ENCODE peak calls at places on chromosome 12, in six cellular contexts. N, S, C, P, L and E are unnamed samples. For H3K4me1 and H3K27me3, the result is how much of the 10 kb centered on the place peaks cover.

GRCh38 chr12:129771238-129771637 is 132.6 kb downstream of the TMEM132D start:
- DNase-seq in N (no peak), S (no peak), C (peak), P (no peak), L (no peak), E (no peak)

GRCh38 chr12:128982134-128982533 is 128.9 kb downstream of the GLT1D1 start:
- DNase-seq in N (no peak), S (no peak), C (no peak), P (no peak), L (no peak), E (no peak)

GRCh38 chr12:6285532-6286306 is 24.8 kb upstream of the PLEKHG6 start:
- DNase-seq in N (no peak), S (peak), C (no peak), P (no peak), L (peak), E (no peak)

GRCh38 chr12:80504389-80505153 is 60.5 kb downstream of the PTPRQ start:
- DNase-seq in N (no peak), S (no peak), C (no peak), P (no peak), L (no peak), E (no peak)

GRCh38 chr12:124694250-124694649 is 126.8 kb upstream of the NCOR2 start:
- DNase-seq in N (peak), S (no peak), C (no peak), P (no peak), L (no peak), E (no peak)

GRCh38 chr12:53107122-53107521 is 3.8 kb downstream of the SOAT2 start:
- DNase-seq in N (no peak), S (no peak), C (peak), P (no peak), L (no peak), E (no peak)

GRCh38 chr12:10673660-10674384 is at the start of gene STYK1:
- DNase-seq in N (peak), S (peak), C (peak), P (peak), L (peak), E (peak)

GRCh38 chr12:39368891-39369290 is 74.0 kb downstream of the KIF21A start:
- DNase-seq in N (no peak), S (no peak), C (no peak), P (no peak), L (peak), E (no peak)

GRCh38 chr12:105343836-105344235 is 13.3 kb downstream of the C12orf75 start:
- DNase-seq in N (no peak), S (no peak), C (no peak), P (no peak), L (no peak), E (no peak)

DNA sequence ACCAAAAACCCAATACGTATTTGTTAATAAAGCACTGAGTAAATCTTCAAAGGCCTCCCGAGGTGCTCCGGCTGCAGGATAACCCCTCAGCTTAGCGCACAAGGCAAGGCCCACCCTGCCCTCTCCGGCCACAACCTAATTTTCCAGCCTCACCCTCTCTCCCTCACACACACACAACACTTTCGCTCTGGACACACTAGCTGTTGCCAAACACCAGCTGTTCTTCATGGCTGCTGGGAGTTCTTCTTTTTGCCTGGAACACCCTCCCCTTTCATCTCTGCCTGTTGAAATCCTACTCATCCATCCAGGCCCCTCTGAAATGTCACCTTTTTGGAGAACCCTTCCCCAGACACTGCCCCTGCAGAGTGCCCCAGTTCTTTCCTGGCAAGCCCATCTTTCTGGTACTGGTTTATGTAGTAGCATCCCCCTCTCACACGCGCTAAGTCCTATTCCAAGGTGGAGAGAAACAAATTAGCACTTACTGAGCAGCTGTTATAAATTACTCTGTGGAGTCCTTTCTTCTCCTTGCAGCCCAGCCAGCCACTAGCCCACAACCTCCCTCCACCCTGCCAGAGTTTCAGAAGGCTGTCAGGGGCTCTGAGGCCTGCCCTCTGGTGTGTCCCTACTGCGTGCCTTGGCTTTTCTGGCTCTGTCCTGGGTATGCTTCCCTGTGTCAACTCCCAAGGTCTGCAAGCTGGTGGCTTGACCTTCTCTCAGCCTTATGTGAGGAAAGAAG is 808 bp upstream of the CRACR2A start:
- DNase-seq in N (peak), S (no peak), C (peak), P (no peak), L (no peak), E (no peak)
- H3K4me1 ChIP-seq in N (under half), S (under half), C (under half), P (under half), L (under half), E (under half)

DNA sequence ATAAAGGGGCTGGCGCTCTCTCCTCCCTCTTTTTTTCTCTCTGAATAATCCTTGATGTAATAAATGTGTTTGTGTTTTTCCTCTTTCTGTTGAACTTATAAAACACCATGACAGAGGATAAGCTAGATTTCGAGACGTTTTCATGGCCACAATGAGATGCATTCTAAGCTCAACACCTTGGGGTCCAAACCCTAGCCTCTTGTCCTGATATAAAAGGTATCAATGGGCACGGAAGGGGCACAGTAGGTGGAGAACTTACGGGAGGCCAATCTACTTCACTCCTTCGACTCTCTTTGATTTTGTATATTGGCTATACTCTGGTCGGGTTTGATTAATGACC is 6.0 kb upstream of the ALX1 start:
- DNase-seq in N (no peak), S (no peak), C (no peak), P (no peak), L (no peak), E (no peak)
- H3K27me3 ChIP-seq in N (under half), S (under half), C (half or more), P (under half), L (under half), E (under half)

GRCh38 chr12:22250762-22251161 is 83.7 kb downstream of the ST8SIA1 start:
- DNase-seq in N (no peak), S (no peak), C (peak), P (no peak), L (no peak), E (no peak)
- H3K4me3 ChIP-seq in N (no peak), S (no peak), C (no peak), P (no peak), L (no peak), E (no peak)

DNA sequence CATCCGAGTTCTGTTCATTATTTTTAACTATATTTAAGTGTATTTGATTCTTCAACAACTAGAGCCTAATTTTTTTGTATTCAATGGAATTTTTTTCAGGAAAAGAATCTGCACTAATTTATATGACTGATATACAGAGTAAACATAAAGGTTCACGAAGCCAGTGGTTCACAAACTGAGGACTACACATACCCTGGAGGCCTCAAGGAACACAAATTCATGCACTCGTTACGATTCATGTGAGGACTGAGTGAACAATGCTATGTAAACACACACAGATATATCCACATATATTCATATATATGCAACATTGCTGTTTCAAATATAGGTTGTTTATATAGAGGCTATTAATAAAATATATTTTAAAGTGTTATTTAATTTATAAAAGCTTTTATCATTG is 137.8 kb downstream of the PHLDA1 start:
- DNase-seq in N (no peak), S (no peak), C (no peak), P (no peak), L (no peak), E (no peak)
- H3K4me1 ChIP-seq in N (under half), S (under half), C (under half), P (under half), L (under half), E (under half)

GRCh38 chr12:57623385-57623784 is 9.6 kb downstream of the B4GALNT1 start:
- DNase-seq in N (no peak), S (peak), C (no peak), P (no peak), L (no peak), E (no peak)
- H3K27me3 ChIP-seq in N (half or more), S (under half), C (half or more), P (half or more), L (under half), E (under half)

GRCh38 chr12:14946856-14947255 is 8.5 kb upstream of the ERP27 start:
- DNase-seq in N (no peak), S (no peak), C (no peak), P (no peak), L (no peak), E (no peak)

GRCh38 chr12:14948672-14949071 is 10.3 kb upstream of the ERP27 start:
- DNase-seq in N (peak), S (peak), C (peak), P (peak), L (peak), E (no peak)

GRCh38 chr12:14950421-14950820 is 11.0 kb downstream of the ARHGDIB start:
- DNase-seq in N (peak), S (no peak), C (no peak), P (no peak), L (no peak), E (no peak)

GRCh38 chr12:14950982-14951746 is 10.2 kb downstream of the ARHGDIB start:
- DNase-seq in N (no peak), S (no peak), C (peak), P (peak), L (peak), E (no peak)

GRCh38 chr12:14949631-14950030 is 11.3 kb upstream of the ERP27 start:
- DNase-seq in N (no peak), S (no peak), C (no peak), P (no peak), L (no peak), E (no peak)
- H3K4me3 ChIP-seq in N (peak), S (no peak), C (no peak), P (no peak), L (no peak), E (no peak)